ENCODE peak calls at places on chromosomes 4 and X, in five cellular contexts. Y is right atrium auricular region, H is testis, K is spleen, L is IMR-90. Q is an unnamed sample.

GRCh38 chrX:443676-444210 is 57.0 kb upstream of the PPP2R3B start:
- DNase-seq in L (no peak), Y (no peak), K (peak; percentile 19), H (no peak), Q (no peak)

GRCh38 chrX:98931194-98931593 is 1478.9 kb downstream of the PCDH19 start:
- DNase-seq in K (no peak), L (no peak), Y (no peak), H (no peak), Q (no peak)

GRCh38 chrX:22795680-22796079 is 204.1 kb upstream of the DDX53 start:
- DNase-seq in L (no peak), H (no peak), K (no peak), Y (no peak), Q (peak; percentile 75)

GRCh38 chr4:6333301-6334202 is 63.9 kb downstream of the WFS1 start:
- DNase-seq in L (no peak), H (peak; percentile 38), K (no peak), Y (no peak), Q (no peak)

GRCh38 chrX:151082077-151082948 is 94.1 kb upstream of the GPR50 start:
- DNase-seq in H (peak; percentile 79), Y (peak; percentile 72), L (peak; percentile 22), K (peak; percentile 89), Q (peak; percentile 49)

GRCh38 chr4:77023920-77024319 is 51.9 kb downstream of the CCNI start:
- DNase-seq in Y (no peak), K (no peak), L (no peak), H (no peak), Q (no peak)

GRCh38 chr4:55345980-55346850 is at the start of gene SRD5A3:
- DNase-seq in K (peak; percentile 97), Y (peak; percentile 83), H (peak; percentile 86), L (peak; percentile 71), Q (peak; percentile 63)

GRCh38 chr4:6953751-6954380 is 44.2 kb downstream of the TBC1D14 start:
- DNase-seq in Y (peak; percentile 86), L (peak; percentile 62), K (peak; percentile 80), H (peak; percentile 80), Q (peak; percentile 95)

GRCh38 chr4:112036881-112037280 is 108.4 kb upstream of the FAM241A start:
- DNase-seq in L (no peak), K (no peak), H (no peak), Y (no peak), Q (no peak)

GRCh38 chr4:56787380-56787779 is 34.1 kb downstream of the SPINK2 start:
- DNase-seq in L (no peak), Y (no peak), K (no peak), H (peak; percentile 40), Q (no peak)

GRCh38 chr4:32847466-32847865 is 2127.3 kb downstream of the PCDH7 start:
- DNase-seq in L (no peak), H (no peak), Y (no peak), K (no peak), Q (peak; percentile 50)

GRCh38 chr4:101126044-101126443 is 221.3 kb downstream of the PPP3CA start:
- DNase-seq in H (no peak), K (no peak), Y (no peak), L (peak; percentile 47), Q (no peak)

GRCh38 chrX:139739138-139739537 is 31.2 kb upstream of the MCF2 start:
- DNase-seq in K (no peak), L (peak; percentile 49), H (no peak), Y (no peak), Q (peak; percentile 52)

GRCh38 chrX:85111347-85111746 is 107.7 kb downstream of the APOOL start:
- DNase-seq in Y (no peak), H (peak; percentile 15), K (no peak), L (peak; percentile 5), Q (peak; percentile 10)

GRCh38 chrX:20265726-20266681 is 705 bp downstream of the RPS6KA3 start:
- DNase-seq in L (peak; percentile 12), H (peak; percentile 19), Y (no peak), K (peak; percentile 87), Q (peak; percentile 29)

GRCh38 chrX:149910178-149910695 is 19.1 kb upstream of the HSFX4 start:
- DNase-seq in H (no peak), L (no peak), Y (no peak), K (no peak), Q (no peak)

GRCh38 chrX:15465347-15465746 is 27.8 kb downstream of the PIR start:
- DNase-seq in H (no peak), K (no peak), L (peak; percentile 39), Y (no peak), Q (peak; percentile 59)

GRCh38 chrX:138711399-138712347 is at the start of gene FGF13:
- DNase-seq in H (peak; percentile 50), K (peak; percentile 78), L (no peak), Y (no peak), Q (peak; percentile 11)

GRCh38 chr4:7630559-7631287 is 196.0 kb upstream of the PSAPL1 start:
- DNase-seq in H (peak; percentile 62), L (peak; percentile 89), Y (peak; percentile 72), K (no peak), Q (peak; percentile 33)

GRCh38 chr4:11428161-11428700 is 463 bp downstream of the HS3ST1 start:
- DNase-seq in H (no peak), K (peak; percentile 79), L (no peak), Y (no peak), Q (peak; percentile 61)

GRCh38 chr4:181909368-181909767 is 333.8 kb upstream of the TENM3 start:
- DNase-seq in K (no peak), L (peak; percentile 91), H (no peak), Y (no peak), Q (peak; percentile 86)

GRCh38 chr4:159292137-159292896 is 189.4 kb downstream of the RAPGEF2 start:
- DNase-seq in H (no peak), Y (no peak), L (no peak), K (no peak), Q (no peak)
- TF ChIP-seq CTCF in H (no peak), Y (no peak), L (no peak), K (no peak), Q (no peak)

DNA sequence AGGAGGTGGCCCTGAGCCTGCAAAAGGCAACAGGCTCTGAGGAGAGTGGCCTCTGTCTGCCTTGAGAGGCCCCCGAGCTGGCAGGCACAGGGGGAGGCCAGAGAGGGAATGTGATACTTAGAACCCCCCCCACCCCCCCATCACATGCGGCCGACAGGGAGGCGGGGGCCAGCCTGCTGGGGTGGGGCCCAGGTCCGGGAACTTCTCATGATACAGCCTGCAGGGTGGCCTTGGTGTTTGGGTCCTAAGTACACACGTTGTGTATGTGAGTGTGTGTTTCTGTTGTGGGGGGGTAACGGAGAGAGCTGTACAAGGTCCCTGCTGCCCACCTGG is 19.7 kb downstream of the SH3BP2 start:
- DNase-seq in K (no peak), H (no peak), L (no peak), Y (no peak), Q (no peak)
- H3K4me3 ChIP-seq in K (peak overlapping the region; percentile 76), H (no peak overlapping the region), L (no peak overlapping the region), Y (peak overlapping the region; percentile 25), Q (no peak overlapping the region)

GRCh38 chr4:30855232-30855631 is 135.1 kb downstream of the PCDH7 start:
- DNase-seq in H (no peak), K (no peak), L (no peak), Y (no peak), Q (no peak)
- TF ChIP-seq CTCF in H (no peak), K (no peak), L (no peak), Y (no peak), Q (no peak)

GRCh38 chr4:89172865-89173264 is 61.5 kb downstream of the TIGD2 start:
- DNase-seq in K (no peak), Y (no peak), L (no peak), H (no peak), Q (no peak)
- H3K4me3 ChIP-seq in K (no peak overlapping the region), Y (no peak overlapping the region), L (no peak overlapping the region), H (no peak overlapping the region), Q (no peak overlapping the region)

Q was measured in epithelial cell of esophagus.